ENCODE peak calls at places on chromosome 22, in ten cellular contexts. S, K, A, W, Q, L, B, R, J and Z are unnamed samples.
A peak's percentile ranks its signal among the peaks of the same experiment; 100 is the strongest.

GRCh38 chr22:27576815-27577564 is 224.6 kb downstream of the MN1 start:
- DNase-seq in S (no peak), K (no peak), A (peak; percentile 70), W (no peak), Q (no peak), L (peak; percentile 29), B (peak; percentile 9), R (no peak), J (no peak), Z (peak; percentile 15)

GRCh38 chr22:29456211-29456671 is 17.9 kb downstream of the RFPL1 start:
- DNase-seq in S (no peak), K (no peak), A (peak; percentile 39), W (no peak), Q (no peak), L (no peak), B (no peak), R (no peak), J (no peak), Z (no peak)

GRCh38 chr22:17942721-17943120 is 81.6 kb downstream of the MICAL3 start:
- DNase-seq in S (no peak), K (no peak), A (no peak), W (no peak), Q (no peak), L (no peak), B (no peak), R (no peak), J (no peak), Z (no peak)

GRCh38 chr22:49464024-49464423 is 363.6 kb downstream of the BRD1 start:
- DNase-seq in S (no peak), K (no peak), A (no peak), W (no peak), Q (no peak), L (no peak), B (no peak), R (peak; percentile 31), J (no peak), Z (no peak)

GRCh38 chr22:37266581-37267127 is 15.7 kb upstream of the CYTH4 start:
- DNase-seq in S (no peak), K (no peak), A (no peak), W (no peak), Q (no peak), L (no peak), B (no peak), R (no peak), J (no peak), Z (no peak)

GRCh38 chr22:42279425-42280020 is 9.1 kb upstream of the TCF20 start:
- DNase-seq in S (peak; percentile 14), K (no peak), A (no peak), W (no peak), Q (no peak), L (peak; percentile 8), B (no peak), R (no peak), J (no peak), Z (no peak)

GRCh38 chr22:49589811-49590210 is 237.9 kb downstream of the BRD1 start:
- DNase-seq in S (no peak), K (no peak), A (no peak), W (no peak), Q (no peak), L (no peak), B (no peak), R (no peak), J (no peak), Z (no peak)

GRCh38 chr22:43399338-43399979 is 12.4 kb upstream of the MPPED1 start:
- DNase-seq in S (peak; percentile 45), K (no peak), A (no peak), W (no peak), Q (no peak), L (no peak), B (no peak), R (no peak), J (no peak), Z (no peak)

GRCh38 chr22:43861529-43861928 is 784 bp downstream of the SULT4A1 start:
- DNase-seq in S (peak; percentile 49), K (no peak), A (peak; percentile 52), W (peak; percentile 36), Q (no peak), L (no peak), B (no peak), R (no peak), J (no peak), Z (no peak)

GRCh38 chr22:24455039-24455438 is 27.6 kb downstream of the ADORA2A start:
- DNase-seq in S (no peak), K (no peak), A (no peak), W (no peak), Q (no peak), L (peak; percentile 55), B (no peak), R (no peak), J (no peak), Z (no peak)

GRCh38 chr22:18058770-18059169 is 19.0 kb upstream of the PEX26 start:
- DNase-seq in S (no peak), K (no peak), A (no peak), W (no peak), Q (no peak), L (no peak), B (no peak), R (no peak), J (no peak), Z (no peak)

GRCh38 chr22:26904483-26904882 is 247.1 kb downstream of the MIAT start:
- DNase-seq in S (no peak), K (no peak), A (no peak), W (no peak), Q (no peak), L (no peak), B (no peak), R (no peak), J (no peak), Z (no peak)

GRCh38 chr22:35930933-35931332 is 97.7 kb downstream of the RBFOX2 start:
- DNase-seq in S (no peak), K (peak; percentile 44), A (peak; percentile 80), W (no peak), Q (peak; percentile 19), L (no peak), B (peak; percentile 68), R (no peak), J (peak; percentile 26), Z (no peak)

GRCh38 chr22:20430641-20431519 is 6.7 kb downstream of the SCARF2 start:
- DNase-seq in S (peak; percentile 42), K (peak; percentile 33), A (no peak), W (no peak), Q (no peak), L (no peak), B (peak; percentile 54), R (peak; percentile 80), J (no peak), Z (no peak)
- TF ChIP-seq CTCF in S (peak; percentile 9), K (peak; percentile 12), A (no peak), W (peak; percentile 27), Q (peak; percentile 30), L (no peak), B (peak; percentile 22), R (no peak), J (no peak), Z (peak; percentile 32)

GRCh38 chr22:39469681-39470461 is 13.1 kb downstream of the MGAT3 start:
- DNase-seq in S (peak; percentile 91), K (no peak), A (no peak), W (no peak), Q (no peak), L (no peak), B (no peak), R (no peak), J (no peak), Z (no peak)

GRCh38 chr22:39469326-39469680 is 12.5 kb downstream of the MGAT3 start:
- DNase-seq in S (no peak), K (no peak), A (no peak), W (no peak), Q (no peak), L (no peak), B (no peak), R (no peak), J (no peak), Z (no peak)

GRCh38 chr22:39471421-39472141 is 14.8 kb downstream of the MGAT3 start:
- DNase-seq in S (no peak), K (no peak), A (peak; percentile 51), W (no peak), Q (peak; percentile 78), L (no peak), B (no peak), R (no peak), J (no peak), Z (peak; percentile 30)

GRCh38 chr22:39468487-39469325 is 11.9 kb downstream of the MGAT3 start:
- DNase-seq in S (no peak), K (no peak), A (no peak), W (no peak), Q (no peak), L (no peak), B (no peak), R (no peak), J (no peak), Z (no peak)

DNA sequence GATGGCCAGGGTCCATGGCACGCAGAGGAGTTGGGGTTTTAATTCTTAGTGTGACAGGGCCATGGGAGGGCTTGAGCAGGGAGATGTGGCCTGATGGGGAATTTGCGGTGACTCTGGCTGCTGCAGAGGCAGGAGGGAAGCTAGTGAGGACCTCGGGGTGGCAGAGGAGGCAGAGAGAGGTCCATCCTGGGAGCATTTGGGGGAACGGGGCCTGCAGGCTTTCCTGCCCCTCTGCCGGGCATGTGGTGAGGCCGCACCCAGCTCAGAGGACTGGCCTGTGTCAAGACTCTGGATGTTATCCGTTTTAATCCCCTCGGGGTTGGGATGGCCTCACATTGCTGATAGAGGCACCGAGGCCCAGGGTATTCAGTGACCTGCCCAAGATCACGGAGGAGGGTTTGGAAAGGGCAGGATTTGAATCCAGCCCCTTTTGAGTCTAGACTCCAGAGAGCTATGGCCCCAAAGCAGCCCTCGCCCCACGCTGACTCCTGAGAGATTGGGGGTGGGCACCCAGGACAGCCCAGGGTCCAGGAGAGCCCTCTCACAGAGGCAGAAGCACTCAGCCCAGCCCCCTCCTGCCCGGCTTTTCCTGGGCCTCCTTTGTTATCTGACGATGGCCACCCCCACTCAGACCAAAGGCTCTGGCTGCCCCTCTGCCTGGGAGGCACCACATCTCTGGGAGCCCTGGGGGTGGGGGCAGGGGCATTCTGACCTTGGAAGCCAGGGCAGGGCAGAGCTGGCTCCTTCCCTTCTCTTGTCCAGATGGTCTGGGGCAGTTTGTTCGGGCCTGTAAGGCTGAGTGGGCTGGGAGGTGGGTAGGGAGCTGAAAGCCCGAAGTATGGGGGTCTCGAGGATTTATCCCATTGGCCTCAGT is 13.9 kb downstream of the MGAT3 start:
- DNase-seq in S (no peak), K (no peak), A (no peak), W (no peak), Q (no peak), L (no peak), B (no peak), R (no peak), J (no peak), Z (no peak)
- H3K4me3 ChIP-seq in S (no peak overlapping the region), K (no peak overlapping the region), A (no peak overlapping the region), W (no peak overlapping the region), Q (peak overlapping the region; percentile 6), L (no peak overlapping the region), B (no peak overlapping the region), R (no peak overlapping the region), J (no peak overlapping the region), Z (no peak overlapping the region)

GRCh38 chr22:22094921-22095320 is 112.3 kb upstream of the TOP3B start:
- DNase-seq in S (no peak), K (no peak), A (peak; percentile 96), W (no peak), Q (no peak), L (no peak), B (no peak), R (no peak), J (no peak), Z (no peak)
- H3K27me3 ChIP-seq in S (peaks cover 31% of the 10 kb centered on the region), K (peaks cover 23% of the 10 kb centered on the region), A (no peaks in the 10 kb centered on the region), W (no peaks in the 10 kb centered on the region), Q (peaks cover 2% of the 10 kb centered on the region), L (no peaks in the 10 kb centered on the region), B (no peaks in the 10 kb centered on the region), R (peaks cover 16% of the 10 kb centered on the region), J (no peaks in the 10 kb centered on the region), Z (peaks cover 6% of the 10 kb centered on the region)

GRCh38 chr22:38777087-38777671 is 16.8 kb downstream of the DNAL4 start:
- DNase-seq in S (peak; percentile 73), K (no peak), A (no peak), W (no peak), Q (no peak), L (no peak), B (no peak), R (no peak), J (no peak), Z (no peak)
- TF ChIP-seq CTCF in S (no peak), K (no peak), A (no peak), W (no peak), Q (no peak), L (no peak), B (no peak), R (no peak), J (no peak), Z (no peak)